ENCODE peak calls at places on chromosomes 6 and 20, in seven cellular contexts. A is nucleus accumbens, X is Panc1, Z is T1000, M is NCI-H187, D is NCI-H1436, R is GM20000. U is an unnamed sample.

GRCh38 chr20:61052796-61053442 is 199.1 kb upstream of the CDH4 start:
- DNase-seq in A (no peak), X (no peak), Z (no peak), M (no peak), D (no peak), R (no peak), U (no peak)

GRCh38 chr20:34302312-34302722 is 838 bp downstream of the AHCY start:
- DNase-seq in A (no peak), X (no peak), Z (no peak), M (no peak), D (no peak), R (no peak), U (peak; percentile 27)

GRCh38 chr6:157323114-157323923 is at the start of gene TMEM242:
- DNase-seq in A (no peak), X (peak; percentile 86), Z (no peak), M (no peak), D (no peak), R (peak; percentile 82), U (peak; percentile 81)

GRCh38 chr6:156662025-156662445 is 115.1 kb upstream of the ARID1B start:
- DNase-seq in A (peak; percentile 20), X (peak; percentile 25), Z (no peak), M (no peak), D (no peak), R (peak; percentile 38), U (peak; percentile 17)

GRCh38 chr6:49541210-49541724 is 9.2 kb upstream of the C6orf141 start:
- DNase-seq in A (no peak), X (no peak), Z (peak; percentile 25), M (no peak), D (peak; percentile 26), R (no peak), U (peak; percentile 96)

GRCh38 chr20:6651016-6651415 is 116.5 kb upstream of the BMP2 start:
- DNase-seq in A (no peak), X (peak; percentile 4), Z (peak; percentile 82), M (no peak), D (no peak), R (no peak), U (peak; percentile 93)

GRCh38 chr6:137005073-137005472 is 39.7 kb downstream of the IL20RA start:
- DNase-seq in A (no peak), X (no peak), Z (no peak), M (no peak), D (no peak), R (no peak), U (no peak)

GRCh38 chr20:36465109-36466080 is 75.9 kb upstream of the MYL9 start:
- DNase-seq in A (peak; percentile 13), X (peak; percentile 63), Z (peak; percentile 85), M (no peak), D (no peak), R (peak; percentile 49), U (peak; percentile 71)

GRCh38 chr6:164039954-164040375 is 625.4 kb downstream of the QKI start:
- DNase-seq in A (no peak), X (no peak), Z (no peak), M (no peak), D (no peak), R (no peak), U (peak; percentile 37)

GRCh38 chr6:113050979-113051378 is 703.8 kb downstream of the RFPL4B start:
- DNase-seq in A (no peak), X (no peak), Z (no peak), M (no peak), D (no peak), R (no peak), U (no peak)

GRCh38 chr6:57198926-57199636 is 23.0 kb downstream of the RAB23 start:
- DNase-seq in A (no peak), X (no peak), Z (no peak), M (no peak), D (no peak), R (no peak), U (no peak)

GRCh38 chr6:157821342-157822033 is 1.6 kb upstream of the SNX9 start:
- DNase-seq in A (no peak), X (no peak), Z (no peak), M (no peak), D (no peak), R (no peak), U (no peak)